ENCODE peak calls at places on chromosomes 4 and X, in ten cellular contexts. F is ovary, I is upper lobe of left lung, Y is A549, D is HCT116, J is GM12878, M is right lobe of liver, G is heart left ventricle, O is stomach, N is body of pancreas. K is an unnamed sample.

GRCh38 chr4:154564311-154564710 is 1.5 kb downstream of the FGB start:
- DNase-seq in Y (no peak), O (no peak), D (no peak), G (no peak), M (no peak), N (no peak), I (no peak), F (no peak), J (no peak), K (no peak)

GRCh38 chr4:164748375-164748774 is 5.6 kb upstream of the SMIM31 start:
- DNase-seq in N (no peak), J (no peak), Y (peak; percentile 14), D (peak; percentile 13), G (no peak), O (no peak), M (no peak), F (no peak), I (no peak), K (no peak)

GRCh38 chr4:98664959-98665358 is 6.5 kb upstream of the TSPAN5 start:
- DNase-seq in M (no peak), G (no peak), O (no peak), N (no peak), I (no peak), J (no peak), F (no peak), Y (no peak), D (no peak), K (no peak)

GRCh38 chrX:118459494-118459893 is 36.1 kb upstream of the DOCK11 start:
- DNase-seq in J (peak; percentile 2), M (no peak), I (no peak), O (no peak), G (no peak), N (peak; percentile 6), Y (peak; percentile 47), D (no peak), F (no peak), K (no peak)

GRCh38 chr4:108453366-108453765 is 167.0 kb upstream of the RPL34 start:
- DNase-seq in D (no peak), M (no peak), O (no peak), J (no peak), I (no peak), F (no peak), G (no peak), N (no peak), Y (no peak), K (no peak)

GRCh38 chrX:151697537-151697936 is 2.3 kb downstream of the PRRG3 start:
- DNase-seq in F (no peak), G (no peak), D (no peak), M (no peak), Y (no peak), N (peak; percentile 22), J (no peak), I (no peak), O (no peak), K (no peak)

GRCh38 chrX:28582494-28582893 is 4.8 kb upstream of the IL1RAPL1 start:
- DNase-seq in M (no peak), Y (peak; percentile 2), D (no peak), O (no peak), F (no peak), J (no peak), N (no peak), I (no peak), G (no peak), K (no peak)

GRCh38 chr4:118888666-118889312 is at the start of gene SYNPO2:
- DNase-seq in J (no peak), D (peak; percentile 57), I (peak; percentile 90), N (peak; percentile 58), Y (peak; percentile 54), M (peak; percentile 57), G (peak; percentile 82), O (peak; percentile 54), F (peak; percentile 92), K (peak; percentile 82)

GRCh38 chr4:113555868-113556267 is 205.7 kb downstream of the CAMK2D start:
- DNase-seq in I (no peak), M (no peak), D (no peak), F (no peak), O (no peak), G (peak; percentile 25), N (no peak), J (no peak), Y (no peak), K (no peak)

GRCh38 chrX:40140706-40141499 is 43.1 kb upstream of the BCOR start:
- DNase-seq in M (no peak), O (peak; percentile 71), I (peak; percentile 54), D (no peak), Y (no peak), J (no peak), N (peak; percentile 38), F (peak; percentile 81), G (no peak), K (no peak)

GRCh38 chr4:13980317-13980716 is 352.8 kb upstream of the BOD1L1 start:
- DNase-seq in I (no peak), N (no peak), J (no peak), G (no peak), M (no peak), D (no peak), F (no peak), O (no peak), Y (no peak), K (no peak)

GRCh38 chrX:140274761-140275525 is 229.9 kb downstream of the SOX3 start:
- DNase-seq in G (no peak), D (no peak), J (no peak), F (no peak), M (no peak), N (no peak), O (no peak), Y (no peak), I (no peak), K (no peak)

GRCh38 chr4:16227462-16227868 is 1.2 kb upstream of the TAPT1 start:
- DNase-seq in G (peak; percentile 46), J (no peak), Y (peak; percentile 30), I (no peak), M (peak; percentile 65), F (peak; percentile 69), N (peak; percentile 53), O (peak; percentile 40), D (no peak), K (peak; percentile 82)

DNA sequence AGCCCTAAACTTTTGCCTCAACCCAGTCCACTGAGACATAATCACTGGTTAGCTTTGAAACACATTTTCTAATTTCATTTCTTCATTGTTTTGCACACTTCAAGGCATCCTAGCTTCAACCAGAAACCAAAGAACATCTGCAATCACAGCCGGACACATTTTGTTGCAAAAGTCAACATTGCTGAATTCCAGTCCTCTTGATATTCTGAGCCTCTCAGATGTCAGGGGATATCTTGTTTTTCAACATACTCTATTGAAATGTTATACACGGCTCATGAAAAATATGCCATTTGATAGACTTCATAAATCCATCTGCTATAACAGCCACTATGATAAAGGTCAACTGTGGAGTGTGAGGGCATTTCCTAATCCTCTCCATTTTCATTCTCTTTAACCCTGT is 241.6 kb upstream of the PUDP start:
- DNase-seq in G (no peak), Y (no peak), M (no peak), I (no peak), J (no peak), N (no peak), O (no peak), F (no peak), D (no peak), K (no peak)
- TF ChIP-seq POLR2A in G (no peak), Y (no peak), M (no peak), I (no peak), J (no peak), N (no peak), O (no peak), F (no peak), D (no peak), K (no peak)

DNA sequence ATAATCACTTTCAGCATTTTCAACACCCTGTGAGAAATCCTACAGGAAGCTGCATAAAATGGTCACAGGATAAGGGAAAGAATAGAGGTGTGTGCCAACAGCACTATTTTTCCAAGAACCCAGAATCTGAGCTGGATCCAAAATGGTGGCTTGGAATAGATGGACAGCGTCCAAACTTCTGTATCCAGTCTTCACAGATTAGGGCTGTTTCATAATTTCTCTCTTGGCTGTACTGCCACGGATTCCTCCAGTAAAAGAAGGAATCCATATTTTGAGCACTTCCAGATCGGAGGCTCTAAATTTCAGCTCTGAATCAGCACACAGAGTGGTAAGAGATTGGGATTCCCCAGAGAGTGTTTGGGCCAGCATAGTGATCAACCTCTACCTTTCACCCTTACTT is 12.2 kb downstream of the MAOB start:
- DNase-seq in I (no peak), N (no peak), M (no peak), F (no peak), J (no peak), G (no peak), O (no peak), Y (no peak), D (no peak), K (no peak)
- TF ChIP-seq POLR2A in I (no peak), N (no peak), M (no peak), F (no peak), J (no peak), G (no peak), O (no peak), Y (no peak), D (no peak), K (no peak)

DNA sequence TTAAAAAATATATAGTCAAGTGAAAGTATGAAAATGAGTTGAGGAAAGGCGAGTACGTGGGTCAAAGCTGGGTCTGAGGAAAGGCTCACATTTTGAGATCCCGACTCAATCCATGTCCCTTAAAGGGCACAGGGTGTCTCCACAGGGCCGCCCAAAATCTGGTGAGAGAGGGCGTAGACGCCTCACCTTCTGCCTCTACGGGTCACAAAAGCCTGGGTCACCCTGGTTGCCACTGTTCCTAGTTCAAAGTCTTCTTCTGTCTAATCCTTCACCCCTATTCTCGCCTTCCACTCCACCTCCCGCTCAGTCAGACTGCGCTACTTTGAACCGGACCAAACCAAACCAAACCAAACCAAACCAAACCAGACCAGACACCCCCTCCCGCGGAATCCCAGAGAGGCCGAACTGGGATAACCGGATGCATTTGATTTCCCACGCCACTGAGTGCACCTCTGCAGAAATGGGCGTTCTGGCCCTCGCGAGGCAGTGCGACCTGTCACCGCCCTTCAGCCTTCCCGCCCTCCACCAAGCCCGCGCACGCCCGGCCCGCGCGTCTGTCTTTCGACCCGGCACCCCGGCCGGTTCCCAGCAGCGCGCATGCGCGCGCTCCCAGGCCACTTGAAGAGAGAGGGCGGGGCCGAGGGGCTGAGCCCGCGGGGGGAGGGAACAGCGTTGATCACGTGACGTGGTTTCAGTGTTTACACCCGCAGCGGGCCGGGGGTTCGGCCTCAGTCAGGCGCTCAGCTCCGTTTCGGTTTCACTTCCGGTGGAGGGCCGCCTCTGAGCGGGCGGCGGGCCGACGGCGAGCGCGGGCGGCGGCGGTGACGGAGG is at the start of gene FMR1:
- DNase-seq in Y (peak; percentile 94), D (peak; percentile 67), G (peak; percentile 93), I (peak; percentile 97), N (peak; percentile 97), M (peak; percentile 94), J (peak; percentile 60), O (peak; percentile 95), F (peak; percentile 95), K (peak; percentile 98)
- TF ChIP-seq POLR2A in Y (peak; percentile 53), D (no peak), G (no peak), I (no peak), N (peak; percentile 51), M (peak; percentile 57), J (peak; percentile 86), O (no peak), F (peak; percentile 24), K (peak; percentile 20)

DNA sequence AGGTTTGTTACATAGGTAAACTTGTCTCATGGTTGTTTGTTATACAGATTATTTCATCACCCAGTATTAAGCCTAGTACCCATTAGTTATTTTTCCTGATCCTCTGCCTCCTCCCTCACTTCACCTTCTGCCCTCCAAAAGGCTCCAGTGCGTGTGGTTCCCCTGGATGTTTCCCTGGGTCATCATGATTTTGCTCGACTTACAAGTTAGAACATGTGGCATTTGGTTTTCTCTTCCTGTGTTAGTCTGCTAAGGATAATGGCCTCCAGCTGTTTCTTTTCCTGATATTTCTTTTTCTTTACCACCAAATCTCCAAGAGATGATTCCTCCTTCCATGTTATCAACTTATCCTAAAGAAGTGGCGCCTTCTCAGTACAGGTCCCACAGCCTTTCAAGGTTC is 543.1 kb upstream of the ADGRL3 start:
- DNase-seq in O (no peak), F (no peak), G (no peak), J (no peak), I (no peak), Y (no peak), N (no peak), D (no peak), M (no peak), K (no peak)
- TF ChIP-seq POLR2A in O (no peak), F (no peak), G (no peak), J (no peak), I (no peak), Y (no peak), N (no peak), D (no peak), M (no peak), K (no peak)

K was measured in spleen.